ENCODE peak calls at places on chromosomes 7 and 10, in ten cellular contexts. N is adrenal gland; Q is naive B cell; Z is NCI-H748 treated with DMSO at 0.1 percent for 48 hours; H is LoVo; V is lower lobe of right lung; D is pulmonary artery endothelial cell; J is fibroblast of the aortic adventitia; L is memory B cell; G is stimulated activated CD8-positive, alpha-beta memory T cell treated with anti-CD3 and anti-CD28 coated beads, Interleukin-12 subunit alpha, Interleukin-12 subunit beta, amount 100 ng/mL, for 1 hour. F is an unnamed sample.

GRCh38 chr10:77162697-77163096 is 474.9 kb downstream of the KCNMA1 start:
- DNase-seq in G (no peak), D (no peak), H (no peak), J (no peak), V (no peak), Z (no peak), Q (no peak), L (no peak), N (peak; percentile 30), F (no peak)

GRCh38 chr10:117429644-117430043 is 54.4 kb upstream of the PDZD8 start:
- DNase-seq in D (no peak), J (no peak), V (no peak), Z (no peak), N (no peak), H (no peak), G (no peak), L (no peak), Q (no peak), F (no peak)

GRCh38 chr7:26399309-26399610 is 107.6 kb downstream of the SNX10 start:
- DNase-seq in G (no peak), N (peak; percentile 39), Z (peak; percentile 36), D (peak; percentile 32), V (peak; percentile 56), H (no peak), L (no peak), Q (no peak), J (no peak), F (peak; percentile 77)

GRCh38 chr7:34277016-34277800 is 371.9 kb downstream of the BMPER start:
- DNase-seq in L (no peak), D (peak; percentile 71), H (no peak), V (no peak), Q (no peak), J (peak; percentile 91), G (no peak), N (no peak), Z (no peak), F (peak; percentile 54)

GRCh38 chr7:1758417-1758858 is 88.4 kb downstream of the ELFN1 start:
- DNase-seq in Q (no peak), G (no peak), J (peak; percentile 35), L (no peak), D (no peak), H (no peak), N (no peak), Z (no peak), V (peak; percentile 46), F (peak; percentile 38)

GRCh38 chr7:71286336-71286735 is 154.4 kb downstream of the GALNT17 start:
- DNase-seq in L (no peak), Z (no peak), Q (no peak), V (no peak), G (no peak), H (no peak), D (no peak), J (no peak), N (no peak), F (no peak)

GRCh38 chr7:132065193-132065972 is 509.0 kb upstream of the PODXL start:
- DNase-seq in G (no peak), J (peak; percentile 96), N (peak; percentile 61), V (no peak), H (peak; percentile 48), D (peak; percentile 52), Z (no peak), Q (no peak), L (no peak), F (peak; percentile 62)

GRCh38 chr7:123797673-123798526 is 47.1 kb upstream of the HYAL4 start:
- DNase-seq in Z (peak; percentile 88), G (no peak), D (peak; percentile 39), L (no peak), J (peak; percentile 95), V (no peak), H (peak; percentile 96), Q (no peak), N (no peak), F (peak; percentile 79)

GRCh38 chr10:89555688-89556445 is 20.5 kb upstream of the SLC16A12 start:
- DNase-seq in V (no peak), N (no peak), G (no peak), Q (no peak), L (no peak), Z (no peak), D (no peak), J (peak; percentile 58), H (no peak), F (no peak)

GRCh38 chr7:154451480-154452457 is 399.6 kb downstream of the DPP6 start:
- DNase-seq in G (no peak), J (no peak), L (no peak), V (no peak), N (no peak), Q (no peak), H (no peak), Z (no peak), D (no peak), F (no peak)

GRCh38 chr10:113153493-113154127 is 203.6 kb downstream of the TCF7L2 start:
- DNase-seq in J (no peak), Q (no peak), H (no peak), Z (no peak), G (no peak), L (no peak), D (no peak), N (no peak), V (peak; percentile 60), F (no peak)

GRCh38 chr10:23035569-23035968 is 59.8 kb upstream of the MSRB2 start:
- DNase-seq in Z (no peak), Q (no peak), G (no peak), J (no peak), N (no peak), L (no peak), V (no peak), D (no peak), H (no peak), F (no peak)

GRCh38 chr10:25191162-25191895 is 16.5 kb downstream of the GPR158 start:
- DNase-seq in Q (no peak), G (no peak), Z (no peak), N (no peak), J (no peak), V (no peak), L (no peak), H (no peak), D (no peak), F (no peak)

GRCh38 chr7:7764515-7765138 is 46.2 kb upstream of the RPA3 start:
- DNase-seq in G (no peak), J (no peak), N (no peak), D (no peak), Z (no peak), V (no peak), H (no peak), Q (no peak), L (no peak), F (no peak)

GRCh38 chr10:60224129-60224705 is 165.5 kb downstream of the ANK3 start:
- DNase-seq in Q (no peak), D (no peak), Z (peak; percentile 6), H (no peak), N (no peak), G (no peak), L (no peak), J (no peak), V (no peak), F (no peak)

GRCh38 chr10:116300477-116301034 is 23.7 kb upstream of the CCDC172 start:
- DNase-seq in D (no peak), V (no peak), H (no peak), Z (no peak), Q (no peak), G (no peak), L (no peak), N (no peak), J (no peak), F (no peak)

GRCh38 chr10:34889004-34889869 is 74.1 kb upstream of the PARD3 start:
- DNase-seq in L (no peak), Z (no peak), Q (no peak), D (no peak), G (no peak), H (no peak), J (no peak), V (no peak), N (no peak), F (no peak)

GRCh38 chr7:151012031-151012692 is 12.1 kb downstream of the ATG9B start:
- DNase-seq in D (no peak), V (no peak), N (no peak), J (no peak), L (no peak), Q (no peak), G (no peak), Z (no peak), H (peak; percentile 46), F (no peak)

GRCh38 chr7:90595341-90595800 is 750 bp upstream of the CDK14 start:
- DNase-seq in L (no peak), V (no peak), G (no peak), Z (no peak), Q (no peak), J (peak; percentile 33), D (no peak), N (no peak), H (no peak), F (no peak)

GRCh38 chr10:48554668-48555067 is 50.2 kb downstream of the ARHGAP22 start:
- DNase-seq in V (no peak), L (no peak), H (no peak), J (peak; percentile 60), N (no peak), Z (no peak), D (no peak), G (no peak), Q (no peak), F (no peak)

GRCh38 chr7:31134246-31135188 is 82.4 kb downstream of the ADCYAP1R1 start:
- DNase-seq in G (peak; percentile 8), N (peak; percentile 71), J (peak; percentile 75), H (peak; percentile 82), Q (peak; percentile 12), Z (peak; percentile 74), L (peak; percentile 22), V (peak; percentile 63), D (peak; percentile 19), F (peak; percentile 43)

GRCh38 chr10:77626266-77626935 is 11.2 kb downstream of the KCNMA1 start:
- DNase-seq in J (no peak), Z (no peak), H (no peak), L (no peak), D (no peak), N (no peak), G (no peak), V (no peak), Q (no peak), F (peak; percentile 8)

GRCh38 chr7:27212587-27213149 is 12.8 kb upstream of the HOXA13 start:
- DNase-seq in H (no peak), V (no peak), G (no peak), D (no peak), Z (peak; percentile 32), J (no peak), L (no peak), N (no peak), Q (no peak), F (no peak)

GRCh38 chr10:107214261-107214660 is 49.8 kb upstream of the SORCS1 start:
- DNase-seq in H (no peak), L (no peak), Z (no peak), D (no peak), G (no peak), N (no peak), V (no peak), J (no peak), Q (no peak), F (no peak)

GRCh38 chr7:11191574-11192220 is 218.0 kb downstream of the PHF14 start:
- DNase-seq in L (no peak), G (no peak), Q (no peak), D (no peak), Z (no peak), H (no peak), V (no peak), N (no peak), J (no peak), F (no peak)

GRCh38 chr7:80584778-80585177 is 53.7 kb upstream of the CD36 start:
- DNase-seq in V (no peak), N (no peak), D (no peak), J (peak; percentile 82), Q (no peak), Z (no peak), L (no peak), H (peak; percentile 35), G (no peak), F (no peak)

GRCh38 chr7:95772298-95772770 is at the start of gene DYNC1I1:
- DNase-seq in L (peak; percentile 2), Q (peak; percentile 10), N (peak; percentile 76), H (peak; percentile 74), Z (peak; percentile 64), D (peak; percentile 15), G (no peak), J (peak; percentile 19), V (peak; percentile 76), F (peak; percentile 17)

GRCh38 chr7:66326501-66327180 is 121.5 kb downstream of the TPST1 start:
- DNase-seq in N (no peak), Z (no peak), J (peak; percentile 97), Q (no peak), V (no peak), G (no peak), D (peak; percentile 68), H (no peak), L (no peak), F (peak; percentile 74)